ENCODE peak calls at places on chromosomes 6 and 20, in six cellular contexts. N, J, P, R, W and T are unnamed samples.

GRCh38 chr6:95091823-95092436 is 485.4 kb upstream of the MANEA start:
- DNase-seq in P (peak; percentile 48), J (no peak), N (peak; percentile 72), W (peak; percentile 60), R (no peak), T (no peak)

GRCh38 chr6:31058128-31058894 is 48.0 kb downstream of the MUC22 start:
- DNase-seq in N (peak; percentile 98), J (no peak), W (peak; percentile 28), P (peak; percentile 99), R (no peak), T (no peak)

GRCh38 chr20:51335329-51335841 is 207.1 kb downstream of the NFATC2 start:
- DNase-seq in N (peak; percentile 100), J (no peak), W (no peak), R (no peak), P (peak; percentile 82), T (no peak)

GRCh38 chr20:59145926-59146800 is 17.5 kb upstream of the ZNF831 start:
- DNase-seq in W (peak; percentile 4), R (no peak), P (no peak), N (no peak), J (no peak), T (no peak)

GRCh38 chr20:17961600-17961965 is 7.0 kb downstream of the SNX5 start:
- DNase-seq in J (no peak), R (no peak), P (no peak), N (peak; percentile 33), W (no peak), T (no peak)

GRCh38 chr6:56749632-56750151 is 107.0 kb upstream of the DST start:
- DNase-seq in R (no peak), W (no peak), P (peak; percentile 94), N (peak; percentile 89), J (no peak), T (no peak)

GRCh38 chr6:55668625-55669024 is 89.6 kb upstream of the HMGCLL1 start:
- DNase-seq in R (no peak), J (no peak), N (peak; percentile 44), P (no peak), W (no peak), T (no peak)

GRCh38 chr6:63714091-63714490 is 78.5 kb downstream of the PHF3 start:
- DNase-seq in W (no peak), P (no peak), R (no peak), N (no peak), J (no peak), T (no peak)

GRCh38 chr6:117270121-117270959 is 5.0 kb downstream of the VGLL2 start:
- DNase-seq in R (peak; percentile 44), W (peak; percentile 58), J (no peak), P (peak; percentile 27), N (no peak), T (peak; percentile 81)

GRCh38 chr6:15355683-15356099 is 109.8 kb downstream of the JARID2 start:
- DNase-seq in W (peak; percentile 32), J (no peak), N (peak; percentile 50), P (no peak), R (no peak), T (no peak)

GRCh38 chr6:106568518-106568917 is 60.8 kb downstream of the RTN4IP1 start:
- DNase-seq in J (no peak), W (no peak), R (no peak), N (peak; percentile 55), P (peak; percentile 53), T (no peak)

GRCh38 chr6:154932562-154933027 is 62.5 kb upstream of the TIAM2 start:
- DNase-seq in N (peak; percentile 78), J (peak; percentile 6), P (peak; percentile 62), W (no peak), R (no peak), T (no peak)

GRCh38 chr6:15441215-15441868 is 195.5 kb downstream of the JARID2 start:
- DNase-seq in N (peak; percentile 78), W (peak; percentile 62), P (peak; percentile 50), J (no peak), R (no peak), T (no peak)

GRCh38 chr20:58688838-58689237 is 3.8 kb upstream of the NPEPL1 start:
- DNase-seq in R (no peak), W (no peak), J (no peak), N (peak; percentile 14), P (no peak), T (no peak)

GRCh38 chr6:30495993-30496392 is 6.7 kb downstream of the HLA-E start:
- DNase-seq in N (no peak), W (no peak), J (no peak), R (no peak), P (no peak), T (no peak)

GRCh38 chr6:50889912-50890311 is 71.2 kb downstream of the TFAP2B start:
- DNase-seq in R (no peak), J (no peak), P (no peak), W (no peak), N (no peak), T (no peak)

GRCh38 chr6:29071831-29072723 is 15.0 kb downstream of the OR2B3 start:
- DNase-seq in J (no peak), N (no peak), R (no peak), P (peak; percentile 42), W (peak; percentile 53), T (peak; percentile 13)

GRCh38 chr6:119535332-119535731 is 185.8 kb upstream of the MAN1A1 start:
- DNase-seq in J (no peak), N (no peak), W (no peak), R (no peak), P (no peak), T (no peak)

GRCh38 chr6:52976591-52977035 is 18.5 kb downstream of the GSTA4 start:
- DNase-seq in R (peak; percentile 54), P (no peak), N (no peak), W (no peak), J (no peak), T (no peak)

GRCh38 chr6:17103715-17104114 is 1.9 kb downstream of the STMND1 start:
- DNase-seq in W (no peak), J (no peak), N (no peak), R (no peak), P (no peak), T (no peak)

GRCh38 chr6:17099401-17100059 is 2.3 kb upstream of the STMND1 start:
- DNase-seq in P (no peak), W (no peak), N (no peak), R (no peak), J (no peak), T (no peak)

GRCh38 chr6:17098538-17098937 is 3.3 kb upstream of the STMND1 start:
- DNase-seq in J (no peak), P (no peak), N (peak; percentile 47), W (no peak), R (no peak), T (no peak)

GRCh38 chr6:17101422-17102257 is at the start of gene STMND1:
- DNase-seq in J (peak; percentile 40), P (peak; percentile 53), W (peak; percentile 45), N (peak; percentile 27), R (peak; percentile 53), T (peak; percentile 73)

GRCh38 chr6:17102258-17102870 is 514 bp downstream of the STMND1 start:
- DNase-seq in P (no peak), J (no peak), W (no peak), N (no peak), R (no peak), T (no peak)
- H3K27ac ChIP-seq in P (no peak overlapping the region), J (no peak overlapping the region), W (no peak overlapping the region), N (no peak overlapping the region), R (no peak overlapping the region), T (no peak overlapping the region)

DNA sequence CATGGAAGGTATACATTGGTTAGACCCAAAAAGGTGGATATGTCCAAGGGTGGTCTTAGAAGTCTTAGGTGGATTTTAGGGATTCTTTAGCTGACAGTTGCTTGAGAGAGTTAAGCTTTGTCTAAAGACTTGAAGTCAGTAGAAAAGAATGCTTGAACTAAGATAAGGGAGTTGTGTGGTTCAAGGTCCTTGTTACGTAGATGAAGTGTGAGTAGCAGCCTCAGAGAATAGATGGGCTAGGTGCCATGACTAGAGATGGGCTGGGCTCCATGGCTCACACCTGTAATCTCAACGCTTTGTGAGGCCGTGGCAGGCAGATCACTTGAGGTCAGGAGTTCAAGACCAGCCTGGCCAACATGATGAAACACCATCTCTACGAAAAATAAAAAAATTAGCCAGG is 1.7 kb downstream of the SHLD1 start:
- DNase-seq in R (no peak), W (no peak), N (no peak), P (no peak), J (no peak), T (no peak)
- H3K4me3 ChIP-seq in R (no peak overlapping the region), W (no peak overlapping the region), N (no peak overlapping the region), P (no peak overlapping the region), J (no peak overlapping the region), T (no peak overlapping the region)

GRCh38 chr6:38974389-38975133 is 74.0 kb upstream of the GLP1R start:
- DNase-seq in R (no peak), J (peak; percentile 26), W (no peak), N (peak; percentile 4), P (no peak), T (no peak)
- H3K4me1 ChIP-seq in R (no peaks in the 10 kb centered on the region), J (no peaks in the 10 kb centered on the region), W (no peaks in the 10 kb centered on the region), N (no peaks in the 10 kb centered on the region), P (no peaks in the 10 kb centered on the region), T (no peaks in the 10 kb centered on the region)

GRCh38 chr20:36483919-36484808 is 57.2 kb upstream of the MYL9 start:
- DNase-seq in P (peak; percentile 46), J (no peak), N (peak; percentile 75), W (no peak), R (no peak), T (no peak)

GRCh38 chr20:36482044-36482473 is 59.3 kb upstream of the MYL9 start:
- DNase-seq in N (no peak), W (peak; percentile 64), P (no peak), J (no peak), R (no peak), T (peak; percentile 74)

GRCh38 chr20:36485286-36485685 is 56.0 kb upstream of the MYL9 start:
- DNase-seq in P (no peak), R (no peak), N (no peak), W (no peak), J (no peak), T (no peak)

GRCh38 chr20:36481380-36482043 is 59.8 kb upstream of the MYL9 start:
- DNase-seq in J (no peak), N (no peak), P (no peak), W (no peak), R (no peak), T (no peak)

DNA sequence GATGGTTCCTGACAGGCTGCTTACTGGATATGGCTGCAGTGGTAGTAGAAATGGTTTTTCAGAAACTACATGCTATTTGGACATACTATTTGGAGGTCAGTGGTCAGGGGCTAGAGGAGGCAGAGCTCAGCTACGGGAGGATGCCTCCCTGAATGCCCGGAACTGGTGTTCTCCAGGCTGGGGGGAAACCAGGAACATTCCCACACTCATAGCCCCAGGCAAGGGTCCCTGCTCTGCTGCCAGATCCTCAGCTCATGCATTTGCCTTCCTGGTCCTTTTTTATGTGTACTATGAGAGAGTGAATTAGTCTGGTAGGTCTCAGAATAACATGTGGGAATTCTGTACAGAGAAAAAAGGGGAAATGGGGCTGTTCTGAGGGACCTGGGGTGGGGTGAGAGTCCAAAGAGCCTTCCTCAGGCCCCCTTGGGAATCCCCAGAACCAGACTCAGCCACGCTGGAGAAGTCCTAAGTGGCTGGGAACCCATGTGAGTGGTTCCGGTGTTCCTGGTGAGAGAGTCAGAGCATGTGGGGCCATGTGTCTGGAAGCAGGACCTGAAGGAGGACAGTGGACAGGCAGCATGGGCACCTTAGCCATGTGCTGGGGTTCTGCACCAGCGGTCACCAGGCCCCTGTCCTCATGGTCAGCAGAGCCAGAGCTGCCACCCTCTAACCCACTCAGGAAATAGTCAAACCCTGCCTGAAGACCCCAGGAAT is 58.0 kb upstream of the MYL9 start:
- DNase-seq in N (no peak), W (no peak), J (no peak), R (no peak), P (no peak), T (no peak)
- H3K27ac ChIP-seq in N (peak overlapping the region; percentile 12), W (peak overlapping the region; percentile 89), J (no peak overlapping the region), R (peak overlapping the region; percentile 50), P (no peak overlapping the region), T (peak overlapping the region; percentile 19)

GRCh38 chr6:167678102-167679101 is 148.3 kb upstream of the AFDN start:
- DNase-seq in N (no peak), R (peak; percentile 61), W (peak; percentile 81), P (no peak), J (peak; percentile 25), T (no peak)
- H3K4me3 ChIP-seq in N (no peak overlapping the region), R (no peak overlapping the region), W (peak overlapping the region; percentile 32), P (no peak overlapping the region), J (peak overlapping the region; percentile 5), T (peak overlapping the region; percentile 1)